ENCODE peak calls at places on chromosomes 11 and 22, in nine cellular contexts. F is effector memory CD4-positive, alpha-beta T cell; L is adrenal gland; V is A549; T is endodermal cell; C is GM23338; X is right atrium auricular region; O is colonic mucosa; H is aorta. D is an unnamed sample. For H3K4me1, the result is how much of the 10 kb centered on the place peaks cover.

GRCh38 chr11:69312418-69313399 is 18.8 kb downstream of the MYEOV start:
- DNase-seq in F (no peak), L (no peak), V (no peak), T (no peak), C (no peak), X (no peak), O (no peak), H (no peak), D (peak)

GRCh38 chr22:27084130-27084529 is 426.7 kb downstream of the MIAT start:
- DNase-seq in F (no peak), L (no peak), V (no peak), T (no peak), C (no peak), X (no peak), O (no peak), H (no peak), D (no peak)

GRCh38 chr22:46829140-46829891 is 66.9 kb downstream of the TBC1D22A start:
- DNase-seq in F (no peak), L (peak), V (peak), T (peak), C (no peak), X (no peak), O (no peak), H (peak), D (no peak)

GRCh38 chr22:50694099-50694498 is 21.5 kb downstream of the SHANK3 start:
- DNase-seq in F (no peak), L (no peak), V (no peak), T (no peak), C (no peak), X (no peak), O (no peak), H (no peak), D (no peak)

GRCh38 chr22:20015971-20016733 is 471 bp downstream of the ARVCF start:
- DNase-seq in F (peak), L (no peak), V (no peak), T (peak), C (peak), X (no peak), O (peak), H (no peak), D (peak)

GRCh38 chr11:101840720-101841119 is 74.1 kb upstream of the CEP126 start:
- DNase-seq in F (no peak), L (no peak), V (no peak), T (no peak), C (no peak), X (no peak), O (no peak), H (no peak), D (no peak)

GRCh38 chr11:88979641-88980040 is 86.1 kb downstream of the GRM5 start:
- DNase-seq in F (no peak), L (no peak), V (no peak), T (no peak), C (no peak), X (no peak), O (no peak), H (no peak), D (no peak)

GRCh38 chr11:134756811-134757540 is 344.9 kb upstream of the B3GAT1 start:
- DNase-seq in F (no peak), L (no peak), V (no peak), T (peak), C (no peak), X (peak), O (no peak), H (no peak), D (no peak)

GRCh38 chr22:50577987-50578775 is at the start of gene CPT1B:
- DNase-seq in F (no peak), L (peak), V (no peak), T (no peak), C (peak), X (no peak), O (no peak), H (peak), D (peak)

GRCh38 chr11:132785878-132786277 is 746.4 kb downstream of the OPCML start:
- DNase-seq in F (no peak), L (no peak), V (no peak), T (no peak), C (no peak), X (no peak), O (no peak), H (no peak), D (no peak)

GRCh38 chr11:33651555-33651954 is 49.1 kb downstream of the C11orf91 start:
- DNase-seq in F (no peak), L (no peak), V (no peak), T (no peak), C (peak), X (peak), O (no peak), H (no peak), D (no peak)

GRCh38 chr11:94449437-94449836 is 44.2 kb downstream of the MRE11 start:
- DNase-seq in F (no peak), L (no peak), V (peak), T (no peak), C (no peak), X (no peak), O (no peak), H (no peak), D (no peak)

GRCh38 chr11:65595921-65596281 is 301 bp upstream of the KCNK7 start:
- DNase-seq in F (no peak), L (no peak), V (no peak), T (no peak), C (no peak), X (no peak), O (no peak), H (no peak), D (no peak)

GRCh38 chr11:65591939-65592814 is 3.4 kb downstream of the KCNK7 start:
- DNase-seq in F (no peak), L (no peak), V (no peak), T (peak), C (peak), X (no peak), O (peak), H (peak), D (peak)

GRCh38 chr11:65592840-65593517 is 2.6 kb downstream of the KCNK7 start:
- DNase-seq in F (no peak), L (no peak), V (no peak), T (peak), C (no peak), X (no peak), O (no peak), H (no peak), D (no peak)

GRCh38 chr11:65594991-65595920 is at the start of gene KCNK7:
- DNase-seq in F (no peak), L (no peak), V (no peak), T (no peak), C (no peak), X (no peak), O (no peak), H (no peak), D (peak)

GRCh38 chr11:65593518-65594414 is 1.8 kb downstream of the KCNK7 start:
- DNase-seq in F (no peak), L (no peak), V (no peak), T (peak), C (peak), X (no peak), O (no peak), H (peak), D (peak)
- H3K4me1 ChIP-seq in F (under half), L (under half), V (under half), T (under half), C (under half), X (under half), O (under half), H (under half), D (under half)

GRCh38 chr11:1507381-1508140 is 21.0 kb upstream of the MOB2 start:
- DNase-seq in F (no peak), L (peak), V (no peak), T (no peak), C (no peak), X (no peak), O (no peak), H (peak), D (peak)

GRCh38 chr11:1508986-1509385 is 22.4 kb upstream of the MOB2 start:
- DNase-seq in F (no peak), L (no peak), V (no peak), T (no peak), C (no peak), X (no peak), O (no peak), H (peak), D (peak)

GRCh38 chr11:1508491-1508891 is 21.9 kb upstream of the MOB2 start:
- DNase-seq in F (no peak), L (no peak), V (no peak), T (no peak), C (no peak), X (no peak), O (no peak), H (peak), D (peak)

GRCh38 chr11:1510928-1511327 is 24.3 kb upstream of the MOB2 start:
- DNase-seq in F (no peak), L (no peak), V (no peak), T (no peak), C (no peak), X (no peak), O (no peak), H (peak), D (peak)

GRCh38 chr11:1509626-1510255 is 23.2 kb upstream of the MOB2 start:
- DNase-seq in F (no peak), L (no peak), V (no peak), T (no peak), C (no peak), X (no peak), O (no peak), H (peak), D (peak)
- H3K4me1 ChIP-seq in F (under half), L (under half), V (under half), T (under half), C (under half), X (half or more), O (under half), H (under half), D (under half)

GRCh38 chr11:12171921-12172320 is 61.5 kb downstream of the MICAL2 start:
- DNase-seq in F (no peak), L (no peak), V (no peak), T (peak), C (no peak), X (no peak), O (no peak), H (no peak), D (no peak)
- H3K4me1 ChIP-seq in F (under half), L (under half), V (half or more), T (under half), C (under half), X (half or more), O (under half), H (under half), D (under half)

GRCh38 chr11:124865181-124865901 is at the start of gene ROBO3:
- DNase-seq in F (no peak), L (no peak), V (no peak), T (peak), C (peak), X (no peak), O (no peak), H (no peak), D (no peak)
- H3K4me1 ChIP-seq in F (under half), L (under half), V (under half), T (under half), C (under half), X (under half), O (under half), H (under half), D (under half)

DNA sequence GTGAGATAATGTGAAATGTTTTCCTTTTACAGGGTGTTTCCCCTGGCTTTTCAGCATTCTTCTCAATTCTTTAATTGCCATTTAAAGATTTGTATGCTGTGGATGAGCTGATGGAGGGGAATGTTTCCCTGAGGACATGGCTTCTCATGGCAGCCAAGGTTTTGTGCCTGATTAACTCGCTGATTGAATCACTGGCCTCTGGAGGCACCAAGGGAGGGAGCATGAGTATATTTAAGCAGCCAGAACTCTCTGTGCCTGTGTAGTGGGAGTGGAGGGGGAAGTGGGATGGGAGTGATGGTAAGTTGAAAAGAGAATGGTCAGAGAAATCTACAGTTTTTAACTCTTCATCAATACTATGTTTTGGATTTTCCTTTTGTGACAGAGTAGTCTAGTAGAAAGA is 88.7 kb downstream of the STIM1 start:
- DNase-seq in F (no peak), L (peak), V (no peak), T (no peak), C (no peak), X (no peak), O (no peak), H (no peak), D (peak)
- H3K4me1 ChIP-seq in F (half or more), L (under half), V (under half), T (under half), C (under half), X (half or more), O (under half), H (under half), D (under half)

DNA sequence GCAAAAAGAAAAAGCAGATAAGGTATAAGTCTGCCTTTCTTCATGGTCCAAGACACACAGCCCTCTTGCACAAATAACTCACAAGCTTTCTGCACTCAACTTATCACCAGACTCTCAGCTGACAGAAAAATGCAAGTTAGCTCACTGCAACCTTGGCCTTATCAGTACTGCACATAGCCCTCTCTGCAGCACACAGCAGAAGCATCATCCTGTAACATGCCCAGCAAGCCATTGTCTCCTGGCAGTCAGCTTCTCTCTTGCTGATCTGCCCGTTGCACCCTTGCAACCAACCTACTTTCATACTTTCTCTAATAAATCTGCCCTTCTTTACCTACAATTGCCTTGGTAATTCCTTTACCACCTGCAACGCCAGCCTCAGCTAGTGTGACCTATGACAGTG is 5.8 kb downstream of the ZBTB44 start:
- DNase-seq in F (no peak), L (peak), V (no peak), T (no peak), C (no peak), X (no peak), O (no peak), H (no peak), D (no peak)
- H3K4me1 ChIP-seq in F (under half), L (under half), V (under half), T (under half), C (under half), X (under half), O (under half), H (under half), D (under half)

GRCh38 chr11:62554377-62554776 is 7.8 kb upstream of the AHNAK start:
- DNase-seq in F (no peak), L (no peak), V (no peak), T (peak), C (peak), X (no peak), O (peak), H (no peak), D (no peak)
- H3K4me1 ChIP-seq in F (half or more), L (under half), V (half or more), T (under half), C (under half), X (half or more), O (half or more), H (under half), D (under half)

DNA sequence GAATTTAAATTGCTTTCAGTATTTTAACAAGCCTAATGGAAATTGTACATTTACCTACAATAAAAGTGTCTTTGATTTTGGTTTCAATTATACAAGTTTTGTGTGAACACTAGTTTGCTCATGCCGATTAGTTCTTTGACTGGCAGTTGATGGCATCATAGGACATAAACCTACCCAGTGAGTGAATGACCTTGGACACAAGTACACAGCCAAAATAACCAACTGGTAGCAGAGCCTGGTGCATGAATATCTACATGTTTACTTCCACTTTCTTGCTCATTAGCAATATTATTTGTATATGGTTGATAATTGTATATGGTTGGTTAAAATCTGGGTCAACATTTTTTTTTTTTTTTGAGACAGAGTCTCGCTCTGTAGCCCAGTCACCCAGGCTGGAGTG is 37.8 kb downstream of the STIM1 start:
- DNase-seq in F (no peak), L (no peak), V (no peak), T (no peak), C (no peak), X (no peak), O (no peak), H (no peak), D (no peak)
- H3K4me1 ChIP-seq in F (under half), L (under half), V (under half), T (under half), C (under half), X (under half), O (under half), H (under half), D (under half)